ENCODE peak calls at places on chromosomes 11 and 22, in ten cellular contexts. One of them, this sample, is unnamed. For H3K4me1, the result is how much of the 10 kb centered on the place peaks cover.

GRCh38 chr11:97259434-97259833 is 869.6 kb downstream of the JRKL start:
- DNase-seq in body of pancreas: no peak
- DNase-seq in HepG2: no peak
- DNase-seq in tibial nerve: no peak
- DNase-seq in ascending aorta: no peak
- DNase-seq in ovary: no peak
- DNase-seq in HCT116: no peak
- DNase-seq in astrocyte: no peak
- DNase-seq in pancreas: no peak
- DNase-seq in CD8-positive, alpha-beta T cell: no peak
- DNase-seq in this sample: no peak

GRCh38 chr11:18594999-18595749 is 4.4 kb upstream of the MISFA start:
- DNase-seq in HepG2: no peak
- DNase-seq in ascending aorta: no peak
- DNase-seq in pancreas: no peak
- DNase-seq in astrocyte: no peak
- DNase-seq in tibial nerve: no peak
- DNase-seq in body of pancreas: no peak
- DNase-seq in CD8-positive, alpha-beta T cell: no peak
- DNase-seq in ovary: no peak
- DNase-seq in HCT116: no peak
- DNase-seq in this sample: no peak

GRCh38 chr11:64379160-64379559 is 20.2 kb downstream of the RPS6KA4 start:
- DNase-seq in HepG2: no peak
- DNase-seq in astrocyte: no peak
- DNase-seq in body of pancreas: no peak
- DNase-seq in CD8-positive, alpha-beta T cell: no peak
- DNase-seq in ascending aorta: no peak
- DNase-seq in HCT116: no peak
- DNase-seq in ovary: no peak
- DNase-seq in pancreas: no peak
- DNase-seq in tibial nerve: no peak
- DNase-seq in this sample: peak

GRCh38 chr11:71940561-71941219 is 11.8 kb downstream of the RNF121 start:
- DNase-seq in CD8-positive, alpha-beta T cell: no peak
- DNase-seq in tibial nerve: no peak
- DNase-seq in HepG2: no peak
- DNase-seq in ovary: no peak
- DNase-seq in ascending aorta: no peak
- DNase-seq in HCT116: no peak
- DNase-seq in pancreas: no peak
- DNase-seq in body of pancreas: no peak
- DNase-seq in astrocyte: peak
- DNase-seq in this sample: no peak

GRCh38 chr11:6249822-6250555 is 9.6 kb upstream of the CCKBR start:
- DNase-seq in body of pancreas: peak
- DNase-seq in CD8-positive, alpha-beta T cell: no peak
- DNase-seq in ascending aorta: peak
- DNase-seq in HepG2: no peak
- DNase-seq in pancreas: peak
- DNase-seq in tibial nerve: no peak
- DNase-seq in astrocyte: peak
- DNase-seq in HCT116: peak
- DNase-seq in ovary: peak
- DNase-seq in this sample: peak

GRCh38 chr22:47534150-47535133 is 772.0 kb downstream of the TBC1D22A start:
- DNase-seq in astrocyte: no peak
- DNase-seq in body of pancreas: no peak
- DNase-seq in CD8-positive, alpha-beta T cell: no peak
- DNase-seq in ovary: no peak
- DNase-seq in HCT116: no peak
- DNase-seq in tibial nerve: peak
- DNase-seq in HepG2: no peak
- DNase-seq in ascending aorta: no peak
- DNase-seq in pancreas: no peak
- DNase-seq in this sample: peak

GRCh38 chr22:34902335-34902734 is 163.6 kb upstream of the ISX start:
- DNase-seq in astrocyte: no peak
- DNase-seq in HepG2: no peak
- DNase-seq in body of pancreas: no peak
- DNase-seq in ascending aorta: no peak
- DNase-seq in tibial nerve: no peak
- DNase-seq in ovary: no peak
- DNase-seq in pancreas: no peak
- DNase-seq in CD8-positive, alpha-beta T cell: no peak
- DNase-seq in HCT116: no peak
- DNase-seq in this sample: no peak

GRCh38 chr11:75264356-75264755 is 23.8 kb downstream of the TPBGL start:
- DNase-seq in tibial nerve: no peak
- DNase-seq in body of pancreas: no peak
- DNase-seq in pancreas: no peak
- DNase-seq in HCT116: no peak
- DNase-seq in CD8-positive, alpha-beta T cell: no peak
- DNase-seq in ovary: peak
- DNase-seq in astrocyte: no peak
- DNase-seq in ascending aorta: no peak
- DNase-seq in HepG2: no peak
- DNase-seq in this sample: no peak

GRCh38 chr11:43504316-43504950 is 145.7 kb downstream of the TTC17 start:
- DNase-seq in body of pancreas: peak
- DNase-seq in CD8-positive, alpha-beta T cell: no peak
- DNase-seq in tibial nerve: no peak
- DNase-seq in HepG2: peak
- DNase-seq in pancreas: peak
- DNase-seq in astrocyte: no peak
- DNase-seq in ascending aorta: no peak
- DNase-seq in HCT116: peak
- DNase-seq in ovary: peak
- DNase-seq in this sample: peak

GRCh38 chr22:33049125-33049729 is 9.0 kb downstream of the SYN3 start:
- DNase-seq in astrocyte: peak
- DNase-seq in HepG2: peak
- DNase-seq in ascending aorta: peak
- DNase-seq in CD8-positive, alpha-beta T cell: peak
- DNase-seq in ovary: peak
- DNase-seq in pancreas: peak
- DNase-seq in HCT116: peak
- DNase-seq in tibial nerve: peak
- DNase-seq in body of pancreas: peak
- DNase-seq in this sample: peak

GRCh38 chr11:74466916-74467885 is at the start of gene KCNE3:
- DNase-seq in HepG2: no peak
- DNase-seq in HCT116: no peak
- DNase-seq in ascending aorta: peak
- DNase-seq in ovary: peak
- DNase-seq in tibial nerve: no peak
- DNase-seq in astrocyte: no peak
- DNase-seq in body of pancreas: peak
- DNase-seq in pancreas: peak
- DNase-seq in CD8-positive, alpha-beta T cell: no peak
- DNase-seq in this sample: peak

GRCh38 chr11:115168229-115168671 is 336.0 kb downstream of the CADM1 start:
- DNase-seq in pancreas: no peak
- DNase-seq in body of pancreas: peak
- DNase-seq in ascending aorta: no peak
- DNase-seq in astrocyte: peak
- DNase-seq in CD8-positive, alpha-beta T cell: no peak
- DNase-seq in HepG2: no peak
- DNase-seq in tibial nerve: no peak
- DNase-seq in HCT116: no peak
- DNase-seq in ovary: no peak
- DNase-seq in this sample: peak

DNA sequence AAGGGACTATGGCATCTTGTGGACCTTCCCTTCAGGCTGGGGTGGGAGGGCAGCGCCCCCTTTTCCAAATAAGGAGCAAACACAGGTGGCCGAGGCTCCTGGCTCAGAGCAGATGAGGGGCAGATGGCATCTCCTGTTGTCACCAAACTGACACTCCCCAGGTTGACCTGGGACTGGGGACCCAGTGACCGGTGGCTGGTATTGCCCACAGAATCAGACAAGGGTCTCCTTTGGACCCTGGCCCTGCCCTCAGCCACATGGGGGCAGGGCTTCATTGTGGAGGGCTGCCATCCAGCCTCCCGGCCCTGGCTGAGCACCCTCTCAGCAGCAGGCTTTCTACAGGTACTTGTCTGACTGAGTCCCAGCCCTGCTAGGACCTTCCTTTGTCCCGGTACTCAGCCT is 842 bp upstream of the SIGIRR start:
- DNase-seq in pancreas: no peak
- DNase-seq in ascending aorta: no peak
- DNase-seq in ovary: no peak
- DNase-seq in HCT116: no peak
- DNase-seq in astrocyte: no peak
- DNase-seq in CD8-positive, alpha-beta T cell: peak
- DNase-seq in tibial nerve: no peak
- DNase-seq in body of pancreas: no peak
- DNase-seq in HepG2: no peak
- DNase-seq in this sample: no peak
- H3K4me3 ChIP-seq in pancreas: no peak
- H3K4me3 ChIP-seq in ascending aorta: peak
- H3K4me3 ChIP-seq in ovary: no peak
- H3K4me3 ChIP-seq in HCT116: peak
- H3K4me3 ChIP-seq in astrocyte: no peak
- H3K4me3 ChIP-seq in CD8-positive, alpha-beta T cell: peak
- H3K4me3 ChIP-seq in tibial nerve: no peak
- H3K4me3 ChIP-seq in body of pancreas: no peak
- H3K4me3 ChIP-seq in HepG2: peak
- H3K4me3 ChIP-seq in this sample: no peak

DNA sequence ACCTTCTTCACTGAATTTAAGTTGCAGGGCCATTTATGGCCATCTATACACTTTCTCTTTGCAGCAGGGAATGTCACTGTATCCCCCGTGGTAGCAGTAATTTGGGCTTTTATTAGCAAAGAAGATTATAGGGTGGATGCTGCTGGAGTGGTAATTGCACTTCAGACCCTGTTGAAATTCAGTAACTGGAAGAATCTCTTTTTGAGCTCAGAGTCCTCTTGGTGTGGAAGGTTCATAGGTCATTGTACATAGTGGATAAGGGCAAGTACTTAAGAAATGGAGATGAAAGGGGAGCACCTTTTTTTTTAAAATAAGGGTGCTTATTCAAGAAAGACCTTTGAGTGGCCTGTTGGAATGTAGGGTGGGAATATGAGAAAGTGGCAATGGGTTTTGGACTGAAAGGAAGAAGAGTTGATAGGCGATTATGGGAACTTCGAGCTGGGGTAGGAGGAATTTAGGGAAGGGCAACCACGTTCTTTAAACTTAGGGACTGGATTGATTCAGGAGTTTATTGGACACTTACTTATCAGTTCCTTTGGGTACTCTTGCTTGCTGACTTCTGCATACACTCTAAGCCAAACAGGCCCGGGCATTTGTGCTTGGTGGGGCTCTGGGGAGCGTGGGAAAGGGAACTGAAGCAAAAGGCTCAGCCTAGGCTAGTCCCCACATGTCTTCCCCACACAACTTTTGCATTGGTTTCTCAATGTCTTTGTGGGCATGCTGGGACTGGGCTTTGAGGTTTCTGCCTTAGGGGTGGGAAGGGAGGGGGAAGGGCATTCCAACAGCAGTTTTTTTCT is 26.5 kb downstream of the CTNND1 start:
- DNase-seq in pancreas: no peak
- DNase-seq in astrocyte: no peak
- DNase-seq in ovary: no peak
- DNase-seq in HepG2: peak
- DNase-seq in CD8-positive, alpha-beta T cell: no peak
- DNase-seq in body of pancreas: no peak
- DNase-seq in tibial nerve: no peak
- DNase-seq in HCT116: no peak
- DNase-seq in ascending aorta: no peak
- DNase-seq in this sample: no peak
- H3K4me1 ChIP-seq in pancreas: half or more
- H3K4me1 ChIP-seq in astrocyte: under half
- H3K4me1 ChIP-seq in ovary: under half
- H3K4me1 ChIP-seq in HepG2: half or more
- H3K4me1 ChIP-seq in CD8-positive, alpha-beta T cell: under half
- H3K4me1 ChIP-seq in body of pancreas: half or more
- H3K4me1 ChIP-seq in tibial nerve: half or more
- H3K4me1 ChIP-seq in HCT116: half or more
- H3K4me1 ChIP-seq in ascending aorta: under half
- H3K4me1 ChIP-seq in this sample: under half

DNA sequence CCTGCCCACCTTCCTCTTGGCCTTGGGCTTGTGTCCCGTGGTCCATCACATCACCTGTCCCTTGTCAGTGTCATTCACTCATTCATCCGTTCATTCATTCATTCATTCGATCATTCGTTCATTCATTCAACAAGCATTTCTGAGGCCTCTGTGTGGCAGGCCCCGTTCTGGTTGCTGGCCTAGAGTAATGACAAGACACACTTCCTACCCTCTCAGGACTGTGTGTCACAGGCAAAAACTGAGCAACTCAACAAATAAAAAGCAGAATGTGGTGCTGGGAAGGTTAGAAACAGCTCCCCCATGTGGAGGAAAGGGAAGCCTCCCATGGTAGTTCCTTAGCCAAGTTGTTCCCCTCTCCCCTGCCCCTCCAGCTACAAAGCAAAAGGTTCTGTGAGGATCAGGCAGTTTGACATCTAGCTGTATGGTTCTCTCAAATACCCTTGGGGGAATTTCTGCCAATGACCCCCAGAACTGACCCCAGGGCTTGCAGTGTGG is 1.6 kb upstream of the OMP start:
- DNase-seq in tibial nerve: no peak
- DNase-seq in ovary: peak
- DNase-seq in HCT116: no peak
- DNase-seq in CD8-positive, alpha-beta T cell: no peak
- DNase-seq in pancreas: no peak
- DNase-seq in body of pancreas: no peak
- DNase-seq in HepG2: peak
- DNase-seq in astrocyte: no peak
- DNase-seq in ascending aorta: no peak
- DNase-seq in this sample: no peak
- TF ChIP-seq CTCF in tibial nerve: peak
- TF ChIP-seq CTCF in ovary: no peak
- TF ChIP-seq CTCF in HCT116: no peak
- TF ChIP-seq CTCF in CD8-positive, alpha-beta T cell: no peak
- TF ChIP-seq CTCF in pancreas: no peak
- TF ChIP-seq CTCF in body of pancreas: no peak
- TF ChIP-seq CTCF in HepG2: peak
- TF ChIP-seq CTCF in astrocyte: peak
- TF ChIP-seq CTCF in ascending aorta: peak
- TF ChIP-seq CTCF in this sample: peak

DNA sequence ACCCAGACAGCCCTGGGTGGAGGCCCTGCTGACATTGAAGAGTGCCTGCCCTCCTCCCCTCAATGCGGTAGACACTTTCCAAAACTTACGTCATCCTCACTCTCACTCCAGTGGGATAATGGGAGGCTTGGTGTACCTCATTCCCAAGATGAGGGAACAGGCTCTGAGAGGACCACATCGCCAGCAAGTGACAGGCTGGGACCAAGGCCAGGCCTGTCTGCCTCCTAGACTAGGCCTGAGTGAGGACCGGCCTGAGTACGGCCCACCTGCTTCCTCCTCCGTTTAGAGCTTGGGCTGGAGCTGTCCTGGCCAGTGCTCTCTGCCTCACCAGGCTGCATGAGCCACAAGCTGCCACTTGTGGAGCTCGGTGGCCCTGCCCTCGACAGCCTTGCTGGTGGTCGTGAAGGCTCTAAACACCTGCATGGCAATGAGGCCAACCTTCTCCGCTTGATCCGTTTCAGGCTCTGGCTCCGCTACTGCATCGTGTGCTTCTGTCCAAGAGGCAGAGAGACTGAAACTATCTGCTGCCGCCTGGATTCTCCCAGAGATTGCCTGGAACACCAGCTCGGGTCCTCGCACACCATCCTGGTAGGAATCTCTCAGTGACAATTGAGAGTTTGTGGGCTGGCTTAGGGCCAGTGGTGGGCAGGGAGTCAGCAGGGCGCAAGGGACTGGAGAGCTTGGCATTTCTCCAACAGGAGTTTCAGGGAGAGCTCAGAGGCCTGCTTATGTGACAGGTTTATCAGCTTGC is 9.5 kb downstream of the LRRC75B start:
- DNase-seq in HCT116: no peak
- DNase-seq in astrocyte: peak
- DNase-seq in ovary: peak
- DNase-seq in ascending aorta: no peak
- DNase-seq in HepG2: peak
- DNase-seq in body of pancreas: peak
- DNase-seq in tibial nerve: no peak
- DNase-seq in CD8-positive, alpha-beta T cell: no peak
- DNase-seq in pancreas: peak
- DNase-seq in this sample: peak
- H3K4me3 ChIP-seq in HCT116: no peak
- H3K4me3 ChIP-seq in astrocyte: no peak
- H3K4me3 ChIP-seq in ovary: no peak
- H3K4me3 ChIP-seq in ascending aorta: peak
- H3K4me3 ChIP-seq in HepG2: peak
- H3K4me3 ChIP-seq in body of pancreas: no peak
- H3K4me3 ChIP-seq in tibial nerve: no peak
- H3K4me3 ChIP-seq in CD8-positive, alpha-beta T cell: no peak
- H3K4me3 ChIP-seq in pancreas: no peak
- H3K4me3 ChIP-seq in this sample: no peak